ENCODE peak calls at places on chromosome 20, in four cellular contexts. T, F, L and R are unnamed samples.

GRCh38 chr20:49132995-49133451 is 55.1 kb downstream of the STAU1 start:
- DNase-seq in L (peak), F (peak), T (peak), R (no peak)

GRCh38 chr20:22805219-22805618 is 220.8 kb upstream of the FOXA2 start:
- DNase-seq in F (no peak), T (peak), L (peak), R (no peak)

GRCh38 chr20:24620937-24621519 is 151.6 kb downstream of the SYNDIG1 start:
- DNase-seq in T (no peak), F (no peak), L (no peak), R (no peak)

GRCh38 chr20:13494019-13494418 is 144.7 kb downstream of the TASP1 start:
- DNase-seq in T (no peak), F (no peak), L (peak), R (no peak)

GRCh38 chr20:47724398-47724797 is 60.9 kb downstream of the SULF2 start:
- DNase-seq in F (no peak), T (no peak), L (no peak), R (no peak)

GRCh38 chr20:4158466-4159050 is 143.2 kb upstream of the RNF24 start:
- DNase-seq in L (no peak), T (no peak), F (no peak), R (no peak)

GRCh38 chr20:29741894-29742698 is 1515.4 kb upstream of the DEFB115 start:
- DNase-seq in F (no peak), L (no peak), T (no peak), R (no peak)

GRCh38 chr20:41048475-41049242 is 20.0 kb downstream of the TOP1 start:
- DNase-seq in F (no peak), T (no peak), L (no peak), R (no peak)

GRCh38 chr20:17525650-17526049 is 5.5 kb downstream of the BFSP1 start:
- DNase-seq in L (no peak), F (no peak), T (peak), R (no peak)

GRCh38 chr20:32583581-32584045 is 1.5 kb downstream of the NOL4L start:
- DNase-seq in L (no peak), F (no peak), T (no peak), R (no peak)

GRCh38 chr20:11901127-11901526 is 16.6 kb upstream of the BTBD3 start:
- DNase-seq in T (no peak), L (peak), F (no peak), R (no peak)

GRCh38 chr20:18240997-18241396 is 47.3 kb upstream of the ZNF133 start:
- DNase-seq in F (no peak), L (no peak), T (no peak), R (no peak)

GRCh38 chr20:31638317-31638716 is 605 bp downstream of the COX4I2 start:
- DNase-seq in F (no peak), T (no peak), L (no peak), R (no peak)

GRCh38 chr20:34522969-34523871 is 7.0 kb downstream of the DYNLRB1 start:
- DNase-seq in F (peak), T (peak), L (peak), R (peak)

GRCh38 chr20:13025181-13025580 is 16.4 kb downstream of the SPTLC3 start:
- DNase-seq in F (no peak), L (no peak), T (no peak), R (no peak)

GRCh38 chr20:51484141-51484815 is 58.2 kb downstream of the NFATC2 start:
- DNase-seq in L (no peak), T (no peak), F (no peak), R (no peak)

GRCh38 chr20:51732454-51732791 is 35.8 kb downstream of the ATP9A start:
- DNase-seq in T (no peak), L (peak), F (no peak), R (no peak)

GRCh38 chr20:5356921-5357320 is 40.2 kb upstream of the PROKR2 start:
- DNase-seq in F (no peak), T (no peak), L (no peak), R (no peak)

GRCh38 chr20:32652739-32653526 is 20.8 kb downstream of the C20orf203 start:
- DNase-seq in F (peak), L (peak), T (peak), R (peak)

GRCh38 chr20:6882911-6883310 is 115.4 kb downstream of the BMP2 start:
- DNase-seq in T (no peak), F (no peak), L (no peak), R (no peak)

GRCh38 chr20:36262440-36262839 is 26.2 kb downstream of the AAR2 start:
- DNase-seq in L (no peak), F (no peak), T (no peak), R (no peak)

GRCh38 chr20:20548527-20549266 is 163.7 kb downstream of the RALGAPA2 start:
- DNase-seq in F (peak), T (no peak), L (no peak), R (no peak)

GRCh38 chr20:62367483-62368302 is 581 bp upstream of the LAMA5 start:
- DNase-seq in T (peak), L (no peak), F (no peak), R (no peak)

GRCh38 chr20:59920944-59921343 is 12.5 kb downstream of the SYCP2 start:
- DNase-seq in F (no peak), L (peak), T (no peak), R (no peak)

GRCh38 chr20:3202965-3203314 is 1.5 kb downstream of the DDRGK1 start:
- DNase-seq in L (no peak), F (no peak), T (no peak), R (no peak)

GRCh38 chr20:52684911-52685310 is 287.2 kb upstream of the TSHZ2 start:
- DNase-seq in L (no peak), T (no peak), F (no peak), R (no peak)

DNA sequence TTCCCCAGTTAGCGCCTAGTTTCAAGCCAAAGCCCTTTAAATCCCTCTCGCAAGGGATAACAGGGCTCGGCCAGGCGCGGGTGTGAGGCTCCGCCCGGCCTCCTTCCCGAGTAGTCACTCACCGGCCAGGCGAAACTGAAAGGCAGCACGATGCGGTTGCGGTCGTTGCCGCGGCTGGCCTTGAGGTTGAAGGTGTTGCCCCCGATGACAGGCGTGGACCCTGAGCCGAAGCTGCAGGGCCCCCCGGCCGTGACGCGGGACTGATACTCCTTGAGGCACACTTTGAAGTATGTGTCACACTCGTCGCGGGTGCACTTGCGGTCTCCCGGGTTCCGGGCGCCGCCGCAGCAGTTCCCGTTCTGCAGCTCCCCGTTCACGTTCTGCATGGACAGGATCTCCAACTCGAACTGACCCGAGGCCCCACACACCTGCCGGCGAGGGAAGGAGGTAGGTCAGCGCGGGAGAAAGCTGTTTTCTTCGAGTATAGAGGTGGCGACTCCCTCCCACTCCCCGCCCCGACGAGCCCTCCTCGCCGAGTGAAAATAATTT is 1.1 kb downstream of the JAG1 start:
- DNase-seq in L (peak), F (no peak), T (no peak), R (no peak)
- TF ChIP-seq POLR2A in L (no peak), F (peak), T (no peak), R (no peak)

GRCh38 chr20:57694481-57694880 is 15.3 kb downstream of the PMEPA1 start:
- DNase-seq in F (no peak), L (no peak), T (no peak), R (no peak)

GRCh38 chr20:57695012-57695411 is 14.8 kb downstream of the PMEPA1 start:
- DNase-seq in L (no peak), T (peak), F (peak), R (no peak)

GRCh38 chr20:57693670-57694329 is 16.0 kb downstream of the PMEPA1 start:
- DNase-seq in T (no peak), L (no peak), F (no peak), R (no peak)

GRCh38 chr20:57692393-57692792 is 17.4 kb downstream of the PMEPA1 start:
- DNase-seq in L (no peak), F (no peak), T (no peak), R (no peak)

DNA sequence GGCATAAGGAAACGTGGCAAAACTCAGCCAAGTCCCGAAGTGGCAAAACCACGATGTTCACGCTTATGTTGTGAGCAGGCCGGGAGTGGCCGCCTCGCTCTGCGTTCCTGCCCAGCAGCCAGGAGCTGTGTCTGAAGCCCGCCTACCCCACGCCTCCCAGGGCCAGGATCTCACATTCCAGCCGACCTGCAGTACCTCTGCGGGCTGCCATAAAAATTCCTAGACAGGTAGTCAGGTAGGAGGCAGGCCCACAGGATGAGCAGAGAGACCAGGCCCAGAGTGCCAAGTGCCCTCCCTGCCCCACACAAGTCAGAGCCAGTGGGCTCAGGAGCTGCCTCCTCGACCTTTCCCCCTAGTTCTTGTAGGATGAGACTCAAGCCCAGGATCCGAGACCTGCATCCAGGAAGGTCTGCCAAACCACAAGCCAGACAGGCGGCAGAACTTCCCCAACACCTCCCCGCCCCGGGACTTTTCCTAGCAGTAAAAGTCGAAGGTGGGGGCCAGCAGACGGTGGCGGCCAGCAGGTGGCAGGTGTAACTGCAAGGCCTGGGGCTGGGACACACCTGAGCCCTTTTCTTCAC is 16.7 kb downstream of the PMEPA1 start:
- DNase-seq in F (peak), T (no peak), L (no peak), R (no peak)
- H3K27ac ChIP-seq in F (peak), T (peak), L (no peak), R (no peak)

GRCh38 chr20:833450-834150 is at the start of gene FAM110A:
- DNase-seq in L (peak), F (peak), T (peak), R (peak)
- TF ChIP-seq POLR2A in L (no peak), F (peak), T (peak), R (no peak)

GRCh38 chr20:1526896-1527295 is 30.6 kb downstream of the SIRPD start:
- DNase-seq in L (peak), F (no peak), T (no peak), R (no peak)

GRCh38 chr20:1526310-1526709 is 31.2 kb downstream of the SIRPD start:
- DNase-seq in T (no peak), L (no peak), F (no peak), R (no peak)

GRCh38 chr20:1533059-1533458 is 24.4 kb downstream of the SIRPD start:
- DNase-seq in F (no peak), L (no peak), T (peak), R (no peak)

GRCh38 chr20:1527923-1528322 is 29.6 kb downstream of the SIRPD start:
- DNase-seq in T (no peak), F (no peak), L (no peak), R (no peak)

GRCh38 chr20:1528811-1529210 is 28.7 kb downstream of the SIRPD start:
- DNase-seq in F (no peak), T (no peak), L (peak), R (no peak)
- H3K27ac ChIP-seq in F (no peak), T (no peak), L (no peak), R (no peak)

DNA sequence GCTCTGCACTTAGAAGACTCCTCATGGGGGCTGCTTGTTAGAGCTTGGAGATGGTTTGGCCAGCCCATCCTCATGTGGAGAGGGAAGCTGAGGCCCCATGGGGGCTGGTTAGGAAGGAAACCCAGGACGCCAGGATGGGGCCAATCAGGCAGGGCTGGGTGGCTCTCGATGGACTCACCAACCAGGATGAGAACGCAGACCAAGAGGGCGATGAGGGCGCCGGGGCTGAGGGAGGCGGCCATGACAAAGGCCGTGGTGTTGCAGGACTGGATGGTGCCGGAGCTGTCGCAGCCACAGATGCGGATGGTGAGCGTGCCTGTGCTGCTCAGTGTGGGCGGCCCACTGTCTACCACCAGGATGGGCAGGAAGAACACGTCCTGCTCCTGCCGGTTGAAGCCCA is 59.7 kb downstream of the CD40 start:
- DNase-seq in L (no peak), F (no peak), T (no peak), R (no peak)
- TF ChIP-seq POLR2A in L (no peak), F (no peak), T (no peak), R (no peak)

GRCh38 chr20:45041464-45042337 is 59.2 kb downstream of the KCNS1 start:
- DNase-seq in L (peak), F (no peak), T (peak), R (no peak)
- H3K27ac ChIP-seq in L (no peak), F (no peak), T (no peak), R (no peak)

DNA sequence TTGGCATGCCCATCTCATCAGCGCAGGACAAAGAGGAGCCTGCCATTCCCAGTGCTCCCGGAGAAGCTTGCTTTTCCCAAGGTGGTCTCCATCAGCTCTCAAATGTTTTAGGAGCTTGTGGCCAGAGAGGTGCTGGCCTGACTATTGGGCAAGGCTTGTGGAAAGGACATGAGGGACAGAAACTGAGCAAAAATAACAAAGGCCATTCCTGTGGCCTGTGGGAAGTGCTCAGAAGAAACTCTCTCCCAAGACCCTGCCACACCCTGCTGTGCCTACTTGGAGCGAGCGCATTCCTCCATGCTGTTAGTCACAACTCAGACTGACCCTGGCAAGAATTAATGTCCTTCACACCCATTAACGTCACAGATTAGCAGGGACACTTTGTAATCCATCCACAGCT is 265.3 kb upstream of the CDH4 start:
- DNase-seq in L (no peak), F (no peak), T (peak), R (no peak)
- TF ChIP-seq POLR2A in L (no peak), F (no peak), T (no peak), R (no peak)